ENCODE peak calls at places on chromosomes 3 and 15, in nine cellular contexts. Q, V, R, L, T, D, I, A and G are unnamed samples. For H3K36me3, the result is how much of the 10 kb centered on the place peaks cover.

GRCh38 chr3:115239717-115240116 is 92.6 kb upstream of the ZBTB20 start:
- DNase-seq in A (peak), D (no peak), L (peak), Q (peak), T (peak), I (no peak), R (peak), V (peak), G (no peak)

GRCh38 chr3:66153961-66154923 is 66.6 kb upstream of the SLC25A26 start:
- DNase-seq in T (no peak), I (no peak), R (no peak), L (no peak), Q (no peak), A (peak), D (peak), V (peak), G (no peak)

GRCh38 chr3:146390967-146391366 is 78.4 kb downstream of the PLSCR2 start:
- DNase-seq in A (no peak), I (no peak), L (no peak), T (peak), D (no peak), Q (no peak), R (no peak), V (no peak), G (no peak)

GRCh38 chr3:20056727-20057611 is 16.7 kb downstream of the KAT2B start:
- DNase-seq in D (no peak), T (no peak), V (no peak), R (no peak), I (no peak), Q (peak), L (no peak), A (no peak), G (no peak)

GRCh38 chr15:42863572-42864239 is 56.9 kb downstream of the TTBK2 start:
- DNase-seq in A (no peak), R (no peak), V (no peak), I (no peak), D (no peak), T (peak), Q (no peak), L (no peak), G (no peak)

GRCh38 chr3:167814441-167814951 is 79.0 kb downstream of the SERPINI1 start:
- DNase-seq in I (no peak), Q (no peak), L (peak), R (no peak), V (peak), T (peak), A (peak), D (no peak), G (no peak)

GRCh38 chr3:42535981-42536784 is 33.7 kb downstream of the VIPR1 start:
- DNase-seq in Q (no peak), R (no peak), V (peak), A (no peak), D (peak), T (no peak), L (no peak), I (no peak), G (no peak)

GRCh38 chr3:194696702-194697101 is 11.0 kb downstream of the FAM43A start:
- DNase-seq in R (no peak), I (no peak), Q (no peak), D (no peak), A (no peak), L (no peak), V (no peak), T (no peak), G (no peak)

GRCh38 chr3:51243919-51244318 is 141.2 kb upstream of the MANF start:
- DNase-seq in D (no peak), L (no peak), A (no peak), R (no peak), Q (peak), V (no peak), T (no peak), I (no peak), G (no peak)

GRCh38 chr15:87873501-87873900 is 383.0 kb downstream of the NTRK3 start:
- DNase-seq in V (no peak), T (no peak), D (no peak), L (no peak), Q (no peak), I (no peak), A (no peak), R (no peak), G (no peak)

GRCh38 chr15:84079885-84080777 is 155.4 kb upstream of the GOLGA6L4 start:
- DNase-seq in A (peak), L (peak), V (peak), I (no peak), R (peak), Q (no peak), D (peak), T (peak), G (no peak)

GRCh38 chr15:70474682-70475438 is 288.5 kb downstream of the UACA start:
- DNase-seq in T (peak), Q (peak), L (peak), D (no peak), R (peak), A (peak), V (no peak), I (no peak), G (no peak)

GRCh38 chr3:23435318-23435717 is 232.2 kb downstream of the UBE2E2 start:
- DNase-seq in L (no peak), D (no peak), Q (no peak), T (no peak), A (no peak), R (no peak), I (no peak), V (no peak), G (no peak)

GRCh38 chr15:86432861-86433260 is 353.2 kb downstream of the AGBL1 start:
- DNase-seq in L (no peak), I (no peak), D (no peak), V (no peak), R (no peak), Q (no peak), T (no peak), A (no peak), G (no peak)

GRCh38 chr3:123090700-123091585 is 24.1 kb downstream of the PDIA5 start:
- DNase-seq in T (no peak), Q (no peak), I (no peak), R (no peak), V (no peak), D (peak), A (no peak), L (no peak), G (no peak)

GRCh38 chr3:148162132-148162531 is 535.6 kb upstream of the AGTR1 start:
- DNase-seq in I (no peak), Q (no peak), R (no peak), D (peak), A (no peak), L (no peak), T (no peak), V (no peak), G (no peak)

GRCh38 chr3:9934235-9934621 is 594 bp downstream of the CRELD1 start:
- DNase-seq in L (no peak), A (no peak), D (peak), R (no peak), V (peak), T (peak), Q (no peak), I (peak), G (no peak)

GRCh38 chr3:62229908-62230307 is 143.4 kb downstream of the FEZF2 start:
- DNase-seq in I (no peak), V (peak), Q (no peak), R (no peak), L (no peak), T (no peak), A (no peak), D (peak), G (no peak)

GRCh38 chr15:89416339-89417183 is 79.8 kb downstream of the RHCG start:
- DNase-seq in D (peak), V (peak), A (peak), R (peak), I (peak), L (no peak), T (peak), Q (peak), G (no peak)

GRCh38 chr15:52185151-52185561 is 6.0 kb downstream of the GNB5 start:
- DNase-seq in I (no peak), D (no peak), T (peak), V (no peak), L (no peak), A (no peak), R (no peak), Q (no peak), G (no peak)

GRCh38 chr3:142723665-142723967 is 218 bp upstream of the TRPC1 start:
- DNase-seq in A (no peak), T (no peak), Q (no peak), R (no peak), D (no peak), V (no peak), L (no peak), I (no peak), G (no peak)
- H3K4me3 ChIP-seq in A (peak), T (peak), Q (peak), R (peak), D (peak), V (peak), L (peak), I (no peak), G (peak)

DNA sequence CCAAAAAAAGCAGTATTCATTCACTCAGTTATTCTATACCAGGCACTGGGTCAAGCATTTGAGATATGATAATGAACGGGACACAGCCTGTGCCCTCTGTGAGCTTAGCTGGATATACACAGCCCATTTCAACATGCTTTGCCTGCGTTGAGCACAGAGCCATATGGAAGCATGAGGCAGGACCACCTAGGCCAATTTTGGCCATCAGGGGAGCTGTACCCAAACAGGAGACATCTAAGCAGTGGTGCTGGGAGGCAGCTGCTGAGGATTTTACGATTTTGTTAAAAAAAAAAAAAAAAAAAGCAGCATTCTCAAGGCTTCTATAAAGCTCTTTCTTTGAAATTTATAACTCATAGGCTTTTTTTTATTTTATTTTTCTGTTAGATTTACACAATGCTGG is 87.2 kb upstream of the SLC2A2 start:
- DNase-seq in I (no peak), L (no peak), V (peak), R (no peak), Q (no peak), A (no peak), D (peak), T (no peak), G (no peak)
- H3K36me3 ChIP-seq in I (under half), L (under half), V (under half), R (under half), Q (under half), A (under half), D (under half), T (under half), G (under half)

DNA sequence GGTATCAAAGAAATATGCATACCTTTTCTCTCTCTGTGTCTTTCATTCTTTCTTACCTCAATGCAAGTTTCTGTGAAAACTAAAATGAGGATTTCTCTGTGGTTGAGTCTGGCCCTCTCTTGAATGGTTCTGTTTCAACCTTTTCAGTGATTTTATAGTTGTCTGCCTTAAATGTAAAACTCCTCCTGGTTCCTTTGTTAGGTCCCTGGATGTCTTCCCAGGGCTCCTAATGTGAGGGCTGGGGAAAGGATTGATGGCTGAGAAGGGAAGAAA is 90.6 kb upstream of the GRM7 start:
- DNase-seq in I (no peak), Q (no peak), R (no peak), L (no peak), V (no peak), D (no peak), T (no peak), A (no peak), G (no peak)
- H3K4me3 ChIP-seq in I (no peak), Q (peak), R (no peak), L (no peak), V (no peak), D (no peak), T (no peak), A (no peak), G (no peak)

GRCh38 chr15:25058080-25058785 is 103.4 kb downstream of the SNRPN start:
- DNase-seq in R (no peak), I (no peak), L (no peak), D (no peak), Q (no peak), A (peak), V (no peak), T (peak), G (no peak)
- H3K36me3 ChIP-seq in R (half or more), I (half or more), L (half or more), D (under half), Q (under half), A (half or more), V (half or more), T (half or more), G (half or more)